ENCODE peak calls at places on chromosomes 5 and 9, in four cellular contexts. A is WTC11, D is A549, P is K562. S is an unnamed sample.
A peak's percentile ranks its signal among the peaks of the same experiment; 100 is the strongest.

GRCh38 chr5:153043876-153044275 is 446.6 kb upstream of the GRIA1 start:
- DNase-seq in A (no peak), D (no peak), P (no peak), S (no peak)

GRCh38 chr9:121073038-121073437 is 1.7 kb upstream of the CNTRL start:
- DNase-seq in A (no peak), D (peak; percentile 41), P (no peak), S (no peak)

GRCh38 chr5:177966009-177966838 is 29.8 kb downstream of the PROP1 start:
- DNase-seq in A (no peak), D (no peak), P (no peak), S (no peak)

GRCh38 chr5:55360190-55360589 is 52.4 kb downstream of the MTREX start:
- DNase-seq in A (no peak), D (peak; percentile 4), P (no peak), S (no peak)

GRCh38 chr9:110842169-110842568 is 173.6 kb downstream of the MUSK start:
- DNase-seq in A (peak; percentile 17), D (no peak), P (no peak), S (peak; percentile 6)

GRCh38 chr5:77846422-77847128 is 70.4 kb upstream of the TBCA start:
- DNase-seq in A (no peak), D (no peak), P (no peak), S (no peak)

GRCh38 chr9:134130503-134131375 is 5.1 kb upstream of the WDR5 start:
- DNase-seq in A (peak; percentile 81), D (no peak), P (no peak), S (peak; percentile 35)

GRCh38 chr5:36683821-36684434 is 77.5 kb downstream of the SLC1A3 start:
- DNase-seq in A (no peak), D (no peak), P (no peak), S (no peak)

GRCh38 chr9:37262410-37262809 is 142.0 kb downstream of the ZCCHC7 start:
- DNase-seq in A (peak; percentile 38), D (peak; percentile 47), P (no peak), S (no peak)

GRCh38 chr5:179699640-179700298 is 1.0 kb downstream of the CANX start:
- DNase-seq in A (no peak), D (peak; percentile 29), P (peak; percentile 25), S (peak; percentile 57)

GRCh38 chr9:97923529-97924108 is 1.3 kb upstream of the TRMO start:
- DNase-seq in A (peak; percentile 45), D (peak; percentile 85), P (peak; percentile 39), S (peak; percentile 78)

GRCh38 chr5:66440202-66440680 is 156.0 kb upstream of the MAST4 start:
- DNase-seq in A (no peak), D (no peak), P (no peak), S (no peak)

GRCh38 chr5:136133416-136134383 is 1.1 kb downstream of the SMAD5 start:
- DNase-seq in A (peak; percentile 18), D (peak; percentile 55), P (peak; percentile 32), S (peak; percentile 52)

GRCh38 chr5:150561192-150561512 is 53.2 kb downstream of the NDST1 start:
- DNase-seq in A (no peak), D (no peak), P (no peak), S (no peak)

GRCh38 chr5:96661101-96661840 is 905 bp upstream of the CAST start:
- DNase-seq in A (no peak), D (peak; percentile 56), P (no peak), S (no peak)

GRCh38 chr5:139650031-139650688 is 2.0 kb downstream of the CXXC5 start:
- DNase-seq in A (peak; percentile 72), D (no peak), P (peak; percentile 40), S (no peak)

GRCh38 chr9:120890415-120891254 is 13.6 kb upstream of the PHF19 start:
- DNase-seq in A (no peak), D (no peak), P (no peak), S (no peak)

GRCh38 chr5:157926953-157927352 is 68.0 kb upstream of the CLINT1 start:
- DNase-seq in A (no peak), D (no peak), P (no peak), S (no peak)

GRCh38 chr9:90578116-90578815 is 64.4 kb downstream of the DIRAS2 start:
- DNase-seq in A (no peak), D (no peak), P (no peak), S (no peak)

DNA sequence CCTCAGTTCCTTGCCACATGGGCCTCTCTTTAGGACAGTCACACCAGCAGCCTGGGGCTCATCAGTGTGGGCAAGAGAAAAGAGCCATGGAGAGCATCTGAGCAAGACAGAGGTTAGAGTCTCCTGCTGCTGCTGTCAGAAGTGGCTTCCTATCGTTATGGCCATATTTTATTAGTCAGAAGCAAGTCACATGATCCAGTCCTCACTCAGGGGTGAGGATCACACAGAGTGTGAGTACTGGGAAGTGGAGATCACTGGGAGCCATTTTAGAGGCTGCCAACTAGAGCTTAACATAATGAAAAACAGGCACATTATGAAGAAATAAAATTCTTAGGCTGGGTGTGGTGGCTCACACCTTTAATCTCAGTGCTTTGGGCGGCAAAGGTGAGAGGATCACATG is 62.0 kb downstream of the DIRAS2 start:
- DNase-seq in A (no peak), D (no peak), P (no peak), S (no peak)
- TF ChIP-seq NR3C1 in A (no peak), D (no peak), P (no peak), S (no peak)

GRCh38 chr5:155883966-155884555 is 442.9 kb upstream of the SGCD start:
- DNase-seq in A (no peak), D (peak; percentile 25), P (no peak), S (no peak)
- TF ChIP-seq NR3C1 in A (no peak), D (no peak), P (no peak), S (no peak)

DNA sequence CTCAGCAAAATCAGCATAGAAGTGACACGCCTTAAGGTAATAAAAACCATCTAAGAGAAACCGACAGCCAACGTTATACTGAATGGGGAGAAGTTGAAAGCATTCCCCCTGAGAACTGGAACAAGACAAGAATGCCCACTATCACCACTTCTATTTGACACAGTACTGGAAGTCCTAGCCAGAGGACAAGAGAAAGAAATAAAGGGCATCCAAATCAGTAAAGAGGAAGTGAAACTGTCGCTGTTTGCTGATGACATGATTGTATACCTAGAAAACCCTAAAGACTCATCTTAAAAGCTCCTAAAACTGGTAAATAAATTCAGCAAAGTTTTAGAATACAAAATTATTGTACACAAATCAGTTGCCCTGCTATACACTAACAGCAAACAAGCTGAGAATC is 393.3 kb downstream of the KIF4B start:
- DNase-seq in A (no peak), D (no peak), P (no peak), S (no peak)
- TF ChIP-seq NR3C1 in A (no peak), D (no peak), P (no peak), S (no peak)

GRCh38 chr9:4742246-4742645 is 1.2 kb upstream of the AK3 start:
- DNase-seq in A (no peak), D (no peak), P (no peak), S (no peak)

GRCh38 chr9:4740373-4740622 is 704 bp downstream of the AK3 start:
- DNase-seq in A (no peak), D (no peak), P (no peak), S (no peak)

GRCh38 chr9:4739587-4740372 is 1.2 kb downstream of the AK3 start:
- DNase-seq in A (no peak), D (no peak), P (no peak), S (no peak)

GRCh38 chr9:4740623-4741364 is at the start of gene AK3:
- DNase-seq in A (peak; percentile 91), D (peak; percentile 87), P (peak; percentile 87), S (peak; percentile 83)

GRCh38 chr9:4741365-4742031 is 496 bp upstream of the AK3 start:
- DNase-seq in A (peak; percentile 62), D (no peak), P (peak; percentile 38), S (peak; percentile 37)
- TF ChIP-seq NR3C1 in A (no peak), D (no peak), P (no peak), S (no peak)

GRCh38 chr5:113047234-113047633 is 70.6 kb downstream of the DCP2 start:
- DNase-seq in A (no peak), D (peak; percentile 50), P (peak; percentile 36), S (no peak)
- TF ChIP-seq NR3C1 in A (no peak), D (no peak), P (no peak), S (no peak)

GRCh38 chr5:370311-370958 is 48.9 kb downstream of the AHRR start:
- DNase-seq in A (peak; percentile 11), D (no peak), P (no peak), S (no peak)

GRCh38 chr5:372911-373709 is 51.6 kb downstream of the AHRR start:
- DNase-seq in A (no peak), D (no peak), P (no peak), S (no peak)

GRCh38 chr5:370959-371810 is 49.7 kb downstream of the AHRR start:
- DNase-seq in A (peak; percentile 11), D (no peak), P (no peak), S (no peak)

GRCh38 chr5:372556-372910 is 51.0 kb downstream of the AHRR start:
- DNase-seq in A (peak; percentile 13), D (no peak), P (no peak), S (no peak)

DNA sequence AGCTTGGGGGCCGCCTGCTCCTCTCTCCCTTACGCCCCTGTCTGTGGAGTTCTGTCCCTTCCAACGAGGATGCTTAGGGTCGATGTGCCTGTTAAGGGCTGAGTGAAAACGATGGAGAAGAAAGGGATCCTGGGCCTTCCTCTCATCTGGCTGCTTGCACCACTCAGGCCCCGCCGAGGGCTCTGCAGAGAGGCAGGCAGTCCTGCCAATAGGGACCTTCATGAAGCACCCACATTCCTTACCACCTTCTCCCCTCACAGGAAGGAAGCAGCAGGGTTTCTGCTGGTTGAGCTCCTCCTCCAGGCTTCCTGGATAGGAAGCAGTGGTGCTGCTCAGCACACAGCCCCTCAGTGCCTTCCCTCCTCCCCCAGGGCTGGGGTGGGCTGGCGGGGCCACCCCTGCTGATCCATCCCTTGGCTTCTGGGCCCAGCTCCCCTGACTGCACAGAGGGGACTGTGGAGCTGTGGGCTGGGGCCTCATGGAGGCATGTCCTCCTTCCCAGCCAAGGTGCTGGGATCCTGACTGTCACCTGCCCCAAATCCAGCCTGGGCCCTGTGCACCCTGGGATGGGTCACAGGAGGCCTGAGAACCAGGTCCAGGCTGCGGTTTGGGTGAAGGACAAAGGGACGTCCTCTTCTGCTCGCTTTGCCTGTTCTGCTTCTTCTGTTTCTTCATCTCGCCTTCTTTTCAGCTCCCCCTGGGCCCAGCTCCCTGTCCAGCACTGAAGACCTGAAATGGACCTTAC is 50.5 kb downstream of the AHRR start:
- DNase-seq in A (no peak), D (no peak), P (no peak), S (no peak)
- TF ChIP-seq NR3C1 in A (no peak), D (no peak), P (no peak), S (no peak)

GRCh38 chr5:94329115-94329514 is 289.3 kb downstream of the KIAA0825 start:
- DNase-seq in A (no peak), D (peak; percentile 4), P (no peak), S (no peak)

DNA sequence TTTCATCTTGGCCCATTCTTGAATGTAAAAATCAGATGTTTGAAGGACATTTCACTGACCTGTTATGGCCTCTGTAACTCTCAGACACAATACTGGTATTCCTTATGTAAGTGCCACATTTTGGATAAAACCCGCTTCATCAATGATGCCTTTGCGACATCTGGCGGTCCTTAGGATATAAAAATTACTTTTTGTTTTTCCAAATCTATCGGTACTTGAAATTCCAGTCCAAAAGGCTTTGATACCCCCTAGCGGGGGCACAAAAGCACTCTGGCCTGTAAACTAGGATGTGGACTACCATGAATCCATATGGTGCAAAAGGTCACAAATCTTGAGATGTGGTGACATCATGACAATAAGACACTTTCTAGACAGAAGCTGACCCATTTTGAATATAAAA is 291.8 kb downstream of the KIAA0825 start:
- DNase-seq in A (no peak), D (no peak), P (peak; percentile 15), S (peak; percentile 8)
- TF ChIP-seq NR3C1 in A (no peak), D (no peak), P (no peak), S (no peak)

GRCh38 chr5:56845904-56846479 is 30.6 kb downstream of the MAP3K1 start:
- DNase-seq in A (no peak), D (no peak), P (no peak), S (no peak)
- TF ChIP-seq NR3C1 in A (no peak), D (no peak), P (no peak), S (no peak)

GRCh38 chr5:24065786-24066185 is 558.4 kb downstream of the PRDM9 start:
- DNase-seq in A (no peak), D (no peak), P (no peak), S (no peak)
- TF ChIP-seq NR3C1 in A (no peak), D (no peak), P (no peak), S (no peak)

S was measured in HepG2.